ENCODE peak calls at places on chromosomes 13 and 19, in nine cellular contexts. U, L, J, I, O, W, G, T and Z are unnamed samples.

GRCh38 chr13:29676941-29677452 is 81.5 kb upstream of the SLC7A1 start:
- DNase-seq in L (no peak), I (no peak), U (no peak), W (no peak), O (no peak), J (peak; percentile 57), G (peak; percentile 46), T (no peak), Z (no peak)

GRCh38 chr13:70905035-70905434 is 796.8 kb upstream of the KLHL1 start:
- DNase-seq in G (no peak), T (no peak), L (no peak), U (no peak), O (no peak), J (no peak), I (no peak), W (no peak), Z (no peak)

GRCh38 chr13:48741377-48741776 is 87.6 kb downstream of the CYSLTR2 start:
- DNase-seq in J (no peak), U (no peak), O (no peak), L (no peak), T (no peak), G (no peak), I (no peak), W (no peak), Z (peak; percentile 56)

GRCh38 chr19:29675120-29675649 is 9.9 kb downstream of the PLEKHF1 start:
- DNase-seq in J (no peak), T (no peak), G (no peak), O (no peak), L (no peak), W (no peak), U (no peak), I (no peak), Z (no peak)

GRCh38 chr19:45079911-45080469 is 930 bp downstream of the GEMIN7 start:
- DNase-seq in W (no peak), U (no peak), O (no peak), T (no peak), J (no peak), I (no peak), G (no peak), L (no peak), Z (no peak)

GRCh38 chr19:40229926-40230417 is 3.5 kb upstream of the CCNP start:
- DNase-seq in G (peak; percentile 24), U (no peak), L (no peak), I (no peak), O (no peak), T (no peak), W (no peak), J (no peak), Z (no peak)

GRCh38 chr19:55644842-55645511 is 1.5 kb downstream of the ZNF581 start:
- DNase-seq in L (no peak), T (no peak), O (no peak), J (no peak), I (no peak), W (no peak), U (no peak), G (no peak), Z (no peak)

GRCh38 chr19:44692379-44692721 is 6.6 kb upstream of the CEACAM16 start:
- DNase-seq in O (no peak), J (no peak), G (no peak), U (no peak), L (no peak), T (no peak), I (no peak), W (no peak), Z (no peak)

GRCh38 chr13:52713894-52714293 is 25.7 kb downstream of the CNMD start:
- DNase-seq in J (no peak), O (no peak), G (no peak), I (no peak), L (peak; percentile 16), U (peak; percentile 26), T (peak; percentile 25), W (no peak), Z (peak; percentile 23)